ENCODE peak calls at places on chromosomes 13 and 19, in eight cellular contexts. Z is NCI-H2029 treated with DMSO at 0.1 percent for 48 hours, E is adipocyte, B is B cell, I is right atrium auricular region, H is SIG-M5, O is DMS 273 treated with DMSO at 0.1 percent for 48 hours, G is ELR. M is an unnamed sample.

GRCh38 chr19:49557641-49558325 is 22.6 kb downstream of the NOSIP start:
- DNase-seq in Z (no peak), E (no peak), B (no peak), I (no peak), H (no peak), O (no peak), G (no peak), M (no peak)

GRCh38 chr19:2212861-2213711 is 23.0 kb downstream of the PLEKHJ1 start:
- DNase-seq in Z (no peak), E (no peak), B (no peak), I (no peak), H (no peak), O (no peak), G (no peak), M (no peak)

GRCh38 chr19:19475845-19476828 is 39.2 kb downstream of the TSSK6 start:
- DNase-seq in Z (no peak), E (no peak), B (no peak), I (no peak), H (no peak), O (no peak), G (peak; percentile 52), M (no peak)

GRCh38 chr19:49391581-49392399 is 3.7 kb downstream of the KASH5 start:
- DNase-seq in Z (peak; percentile 81), E (peak; percentile 87), B (peak; percentile 86), I (peak; percentile 63), H (no peak), O (peak; percentile 64), G (peak; percentile 75), M (no peak)

GRCh38 chr19:42312370-42312769 is 739 bp upstream of the TMEM145 start:
- DNase-seq in Z (no peak), E (no peak), B (no peak), I (no peak), H (no peak), O (no peak), G (no peak), M (no peak)

GRCh38 chr13:114079601-114080536 is 52.6 kb downstream of the RASA3 start:
- DNase-seq in Z (no peak), E (no peak), B (no peak), I (peak; percentile 52), H (no peak), O (no peak), G (no peak), M (no peak)

GRCh38 chr19:17331254-17331558 is 3.4 kb downstream of the ANO8 start:
- DNase-seq in Z (peak; percentile 18), E (no peak), B (no peak), I (no peak), H (no peak), O (no peak), G (no peak), M (no peak)

GRCh38 chr19:10431943-10432735 is 11.8 kb downstream of the PDE4A start:
- DNase-seq in Z (no peak), E (peak; percentile 79), B (peak; percentile 87), I (no peak), H (no peak), O (no peak), G (peak; percentile 57), M (no peak)

GRCh38 chr19:708154-709141 is at the start of gene PALM:
- DNase-seq in Z (no peak), E (peak; percentile 80), B (no peak), I (no peak), H (no peak), O (no peak), G (no peak), M (no peak)

GRCh38 chr13:44180876-44181536 is 192.6 kb upstream of the SERP2 start:
- DNase-seq in Z (no peak), E (no peak), B (no peak), I (no peak), H (no peak), O (no peak), G (no peak), M (no peak)

GRCh38 chr19:38666662-38667448 is 19.4 kb downstream of the ACTN4 start:
- DNase-seq in Z (peak; percentile 34), E (peak; percentile 81), B (peak; percentile 48), I (peak; percentile 74), H (no peak), O (no peak), G (peak; percentile 92), M (no peak)

GRCh38 chr13:79043208-79043607 is 362.8 kb downstream of the RBM26 start:
- DNase-seq in Z (no peak), E (no peak), B (no peak), I (no peak), H (no peak), O (no peak), G (no peak), M (no peak)

GRCh38 chr13:112174476-112175110 is 107.6 kb downstream of the SOX1 start:
- DNase-seq in Z (no peak), E (no peak), B (no peak), I (no peak), H (no peak), O (no peak), G (peak; percentile 2), M (no peak)

GRCh38 chr13:34174671-34175145 is 356.8 kb downstream of the RFC3 start:
- DNase-seq in Z (no peak), E (peak; percentile 65), B (no peak), I (no peak), H (no peak), O (no peak), G (no peak), M (peak; percentile 61)

GRCh38 chr13:48564046-48564445 is 31.2 kb upstream of the RCBTB2 start:
- DNase-seq in Z (no peak), E (no peak), B (no peak), I (no peak), H (no peak), O (no peak), G (peak; percentile 49), M (no peak)

GRCh38 chr13:35630551-35631275 is 154.2 kb upstream of the MAB21L1 start:
- DNase-seq in Z (peak; percentile 1), E (peak; percentile 89), B (peak; percentile 2), I (no peak), H (no peak), O (peak; percentile 18), G (peak; percentile 87), M (peak; percentile 33)

GRCh38 chr13:30429721-30430694 is 7.7 kb downstream of the UBE2L5 start:
- DNase-seq in Z (no peak), E (peak; percentile 83), B (no peak), I (no peak), H (peak; percentile 51), O (no peak), G (peak; percentile 96), M (peak; percentile 76)

GRCh38 chr13:52779028-52779612 is 39.5 kb upstream of the CNMD start:
- DNase-seq in Z (no peak), E (no peak), B (no peak), I (no peak), H (no peak), O (no peak), G (no peak), M (no peak)

GRCh38 chr13:31008400-31009115 is 76.1 kb downstream of the TEX26 start:
- DNase-seq in Z (no peak), E (no peak), B (no peak), I (no peak), H (no peak), O (no peak), G (peak; percentile 60), M (no peak)

GRCh38 chr13:24631922-24632321 is 48.3 kb upstream of the ATP12A start:
- DNase-seq in Z (no peak), E (no peak), B (no peak), I (no peak), H (no peak), O (no peak), G (no peak), M (no peak)

GRCh38 chr19:2047449-2048103 is 3.5 kb downstream of the MKNK2 start:
- DNase-seq in Z (no peak), E (peak; percentile 30), B (no peak), I (no peak), H (no peak), O (no peak), G (peak; percentile 64), M (no peak)

M was measured in AG04449.